ENCODE peak calls at places on chromosomes 13 and 19, in seven cellular contexts. G is activated naive CD4-positive, alpha-beta T cell treated with Interleukin-2 at 50 U/mL for 16 hours; U is CD4-positive, alpha-beta T cell; L is psoas muscle; H is gastrocnemius medialis; A is activated CD4-positive, CD25-positive, alpha-beta regulatory T cell treated with anti-CD3 and anti-CD28 coated beads, Interleukin-2, amount 50 U/mL, for 16 hours; R is OCI-M1. C is an unnamed sample.

GRCh38 chr19:16381756-16382401 is 57.3 kb downstream of the KLF2 start:
- DNase-seq in G (no peak), U (no peak), L (peak), H (peak), A (no peak), R (no peak), C (no peak)

GRCh38 chr13:109904218-109904617 is 117.8 kb upstream of the IRS2 start:
- DNase-seq in G (no peak), U (no peak), L (no peak), H (no peak), A (no peak), R (peak), C (no peak)

GRCh38 chr13:113507564-113508210 is 17.2 kb upstream of the DCUN1D2 start:
- DNase-seq in G (no peak), U (no peak), L (no peak), H (no peak), A (no peak), R (no peak), C (no peak)

GRCh38 chr19:29260477-29261317 is 47.7 kb upstream of the UQCRFS1 start:
- DNase-seq in G (no peak), U (no peak), L (no peak), H (peak), A (no peak), R (peak), C (no peak)

GRCh38 chr19:39365531-39365930 is 23.3 kb downstream of the SAMD4B start:
- DNase-seq in G (no peak), U (no peak), L (no peak), H (no peak), A (no peak), R (no peak), C (no peak)

GRCh38 chr19:41427647-41428480 is 690 bp upstream of the B3GNT8 start:
- DNase-seq in G (peak), U (peak), L (no peak), H (no peak), A (no peak), R (peak), C (no peak)

GRCh38 chr13:74575729-74576125 is 441.5 kb upstream of the KLF12 start:
- DNase-seq in G (peak), U (peak), L (peak), H (peak), A (peak), R (peak), C (no peak)

GRCh38 chr13:91792054-91792453 is 393.6 kb downstream of the GPC5 start:
- DNase-seq in G (no peak), U (no peak), L (no peak), H (no peak), A (no peak), R (no peak), C (no peak)

GRCh38 chr13:95038949-95039348 is 262.3 kb downstream of the ABCC4 start:
- DNase-seq in G (no peak), U (no peak), L (no peak), H (no peak), A (no peak), R (no peak), C (no peak)

GRCh38 chr13:26707122-26708006 is 53.2 kb downstream of the GPR12 start:
- DNase-seq in G (peak), U (no peak), L (no peak), H (no peak), A (no peak), R (peak), C (peak)

GRCh38 chr13:113765241-113765910 is 6.3 kb downstream of the TMEM255B start:
- DNase-seq in G (no peak), U (no peak), L (no peak), H (no peak), A (no peak), R (no peak), C (no peak)

GRCh38 chr19:49718511-49718910 is 27.6 kb downstream of the CPT1C start:
- DNase-seq in G (no peak), U (no peak), L (no peak), H (no peak), A (no peak), R (no peak), C (no peak)

GRCh38 chr13:110380359-110381028 is 73.4 kb downstream of the COL4A2 start:
- DNase-seq in G (no peak), U (no peak), L (no peak), H (no peak), A (no peak), R (no peak), C (no peak)

GRCh38 chr19:30498707-30499106 is 126.5 kb downstream of the ZNF536 start:
- DNase-seq in G (no peak), U (no peak), L (no peak), H (no peak), A (no peak), R (no peak), C (no peak)

GRCh38 chr19:5293607-5294089 is 47.0 kb downstream of the PTPRS start:
- DNase-seq in G (no peak), U (no peak), L (peak), H (no peak), A (no peak), R (no peak), C (no peak)

GRCh38 chr13:67630640-67631039 is 400.5 kb upstream of the PCDH9 start:
- DNase-seq in G (no peak), U (no peak), L (no peak), H (no peak), A (no peak), R (no peak), C (no peak)

GRCh38 chr19:33705090-33705847 is 83.5 kb downstream of the CHST8 start:
- DNase-seq in G (no peak), U (no peak), L (no peak), H (no peak), A (no peak), R (no peak), C (no peak)

GRCh38 chr19:32178841-32179410 is 166.5 kb upstream of the ZNF507 start:
- DNase-seq in G (no peak), U (no peak), L (no peak), H (no peak), A (no peak), R (no peak), C (no peak)

GRCh38 chr19:12806242-12807131 is at the start of gene RNASEH2A:
- DNase-seq in G (peak), U (peak), L (peak), H (peak), A (peak), R (peak), C (peak)

GRCh38 chr19:42303101-42303464 is 659 bp upstream of the PAFAH1B3 start:
- DNase-seq in G (no peak), U (no peak), L (no peak), H (no peak), A (no peak), R (no peak), C (no peak)

C was measured in B cell.